ENCODE peak calls at places on chromosomes 4 and X, in nine cellular contexts. V is heart right ventricle, L is NCI-H1105 treated with DMSO at 0.1 percent for 48 hours, F is suprapubic skin, G is PC-3, K is iris pigment epithelial cell, Z is NCI-H146, C is T follicular helper cell, J is WTC11. S is an unnamed sample.

GRCh38 chr4:93646225-93646930 is 182.2 kb upstream of the ATOH1 start:
- DNase-seq in K (peak), F (no peak), J (no peak), V (no peak), Z (peak), G (peak), C (no peak), L (peak), S (no peak)

GRCh38 chr4:7194251-7195137 is 2.2 kb downstream of the SORCS2 start:
- DNase-seq in L (peak), G (peak), V (no peak), Z (no peak), J (no peak), K (peak), F (peak), C (no peak), S (no peak)

GRCh38 chr4:10023806-10024205 is 2.5 kb upstream of the SLC2A9 start:
- DNase-seq in J (no peak), L (no peak), F (no peak), Z (no peak), G (no peak), K (no peak), V (no peak), C (no peak), S (no peak)

GRCh38 chr4:120841580-120841979 is 80.9 kb downstream of the PRDM5 start:
- DNase-seq in F (no peak), G (no peak), L (no peak), J (no peak), K (peak), Z (no peak), C (no peak), V (no peak), S (no peak)

GRCh38 chrX:73447311-73447794 is 500 bp downstream of the CDX4 start:
- DNase-seq in G (no peak), L (no peak), F (no peak), K (no peak), C (no peak), V (no peak), J (peak), Z (no peak), S (no peak)

GRCh38 chr4:7765676-7766075 is 174.0 kb downstream of the AFAP1 start:
- DNase-seq in C (no peak), J (no peak), G (no peak), V (no peak), Z (no peak), L (no peak), K (no peak), F (no peak), S (no peak)

GRCh38 chr4:124111922-124112321 is 600.6 kb downstream of the ANKRD50 start:
- DNase-seq in G (peak), Z (peak), K (peak), J (no peak), V (peak), L (peak), C (no peak), F (no peak), S (no peak)

GRCh38 chr4:37646237-37646636 is 39.9 kb downstream of the RELL1 start:
- DNase-seq in J (no peak), C (no peak), F (no peak), V (no peak), K (no peak), L (no peak), Z (no peak), G (no peak), S (no peak)

GRCh38 chrX:68936186-68936585 is 107.4 kb downstream of the EFNB1 start:
- DNase-seq in G (no peak), K (no peak), F (peak), J (no peak), Z (no peak), V (no peak), L (no peak), C (no peak), S (no peak)

S was measured in naive thymus-derived CD8-positive, alpha-beta T cell.